ENCODE peak calls at places on chromosomes 6 and 20, in ten cellular contexts. One of them, this sample, is unnamed.

GRCh38 chr20:17664025-17664638 is 17.9 kb downstream of the RRBP1 start:
- DNase-seq in lower leg skin: no peak
- DNase-seq in GM12892: no peak
- DNase-seq in right lobe of liver: peak
- DNase-seq in breast epithelium: no peak
- DNase-seq in upper lobe of left lung: no peak
- DNase-seq in ovary: no peak
- DNase-seq in testis: no peak
- DNase-seq in thyroid gland: no peak
- DNase-seq in A549: no peak
- DNase-seq in this sample: no peak

GRCh38 chr20:40254023-40254772 is 434.8 kb downstream of the MAFB start:
- DNase-seq in A549: no peak
- DNase-seq in lower leg skin: no peak
- DNase-seq in thyroid gland: no peak
- DNase-seq in upper lobe of left lung: no peak
- DNase-seq in testis: no peak
- DNase-seq in GM12892: no peak
- DNase-seq in right lobe of liver: no peak
- DNase-seq in breast epithelium: no peak
- DNase-seq in ovary: peak
- DNase-seq in this sample: no peak

GRCh38 chr6:28353981-28354676 is 4.4 kb downstream of the ZKSCAN3 start:
- DNase-seq in testis: no peak
- DNase-seq in A549: peak
- DNase-seq in ovary: peak
- DNase-seq in GM12892: no peak
- DNase-seq in breast epithelium: no peak
- DNase-seq in lower leg skin: no peak
- DNase-seq in thyroid gland: peak
- DNase-seq in upper lobe of left lung: peak
- DNase-seq in right lobe of liver: no peak
- DNase-seq in this sample: peak

GRCh38 chr6:147744012-147744411 is 235.5 kb downstream of the SAMD5 start:
- DNase-seq in testis: no peak
- DNase-seq in GM12892: no peak
- DNase-seq in lower leg skin: no peak
- DNase-seq in ovary: no peak
- DNase-seq in thyroid gland: no peak
- DNase-seq in right lobe of liver: no peak
- DNase-seq in breast epithelium: no peak
- DNase-seq in upper lobe of left lung: no peak
- DNase-seq in A549: no peak
- DNase-seq in this sample: no peak

GRCh38 chr6:111661541-111662041 is 55.9 kb upstream of the TRAF3IP2 start:
- DNase-seq in A549: no peak
- DNase-seq in ovary: no peak
- DNase-seq in lower leg skin: no peak
- DNase-seq in GM12892: no peak
- DNase-seq in breast epithelium: no peak
- DNase-seq in upper lobe of left lung: peak
- DNase-seq in thyroid gland: peak
- DNase-seq in right lobe of liver: peak
- DNase-seq in testis: no peak
- DNase-seq in this sample: no peak

GRCh38 chr6:118876814-118877213 is 17.1 kb upstream of the ASF1A start:
- DNase-seq in ovary: no peak
- DNase-seq in right lobe of liver: no peak
- DNase-seq in upper lobe of left lung: no peak
- DNase-seq in breast epithelium: no peak
- DNase-seq in testis: no peak
- DNase-seq in thyroid gland: no peak
- DNase-seq in A549: peak
- DNase-seq in GM12892: no peak
- DNase-seq in lower leg skin: no peak
- DNase-seq in this sample: no peak

GRCh38 chr6:50264995-50265571 is 215.4 kb upstream of the DEFB112 start:
- DNase-seq in GM12892: no peak
- DNase-seq in testis: peak
- DNase-seq in thyroid gland: no peak
- DNase-seq in lower leg skin: no peak
- DNase-seq in ovary: no peak
- DNase-seq in upper lobe of left lung: no peak
- DNase-seq in A549: no peak
- DNase-seq in breast epithelium: no peak
- DNase-seq in right lobe of liver: no peak
- DNase-seq in this sample: no peak

GRCh38 chr20:16537025-16537665 is 36.1 kb downstream of the KIF16B start:
- DNase-seq in GM12892: no peak
- DNase-seq in upper lobe of left lung: no peak
- DNase-seq in testis: no peak
- DNase-seq in thyroid gland: no peak
- DNase-seq in A549: no peak
- DNase-seq in lower leg skin: no peak
- DNase-seq in right lobe of liver: no peak
- DNase-seq in ovary: no peak
- DNase-seq in breast epithelium: no peak
- DNase-seq in this sample: no peak

GRCh38 chr6:100751590-100751989 is 129.5 kb downstream of the ASCC3 start:
- DNase-seq in breast epithelium: no peak
- DNase-seq in ovary: no peak
- DNase-seq in GM12892: no peak
- DNase-seq in testis: no peak
- DNase-seq in lower leg skin: no peak
- DNase-seq in A549: no peak
- DNase-seq in thyroid gland: no peak
- DNase-seq in right lobe of liver: no peak
- DNase-seq in upper lobe of left lung: no peak
- DNase-seq in this sample: no peak

GRCh38 chr6:131763749-131764148 is 44.1 kb upstream of the ENPP1 start:
- DNase-seq in thyroid gland: no peak
- DNase-seq in right lobe of liver: no peak
- DNase-seq in GM12892: no peak
- DNase-seq in testis: no peak
- DNase-seq in ovary: no peak
- DNase-seq in upper lobe of left lung: no peak
- DNase-seq in breast epithelium: no peak
- DNase-seq in A549: no peak
- DNase-seq in lower leg skin: no peak
- DNase-seq in this sample: no peak

GRCh38 chr6:81806793-81807565 is 54.5 kb upstream of the TENT5A start:
- DNase-seq in GM12892: no peak
- DNase-seq in breast epithelium: no peak
- DNase-seq in thyroid gland: no peak
- DNase-seq in A549: no peak
- DNase-seq in testis: no peak
- DNase-seq in upper lobe of left lung: no peak
- DNase-seq in right lobe of liver: no peak
- DNase-seq in ovary: no peak
- DNase-seq in lower leg skin: no peak
- DNase-seq in this sample: no peak

GRCh38 chr6:15402401-15403045 is 156.7 kb downstream of the JARID2 start:
- DNase-seq in breast epithelium: no peak
- DNase-seq in GM12892: no peak
- DNase-seq in A549: no peak
- DNase-seq in lower leg skin: no peak
- DNase-seq in thyroid gland: no peak
- DNase-seq in testis: no peak
- DNase-seq in ovary: no peak
- DNase-seq in right lobe of liver: no peak
- DNase-seq in upper lobe of left lung: no peak
- DNase-seq in this sample: peak

GRCh38 chr6:4341078-4341797 is 205.9 kb upstream of the ECI2 start:
- DNase-seq in lower leg skin: no peak
- DNase-seq in breast epithelium: no peak
- DNase-seq in testis: no peak
- DNase-seq in ovary: no peak
- DNase-seq in GM12892: no peak
- DNase-seq in A549: no peak
- DNase-seq in thyroid gland: no peak
- DNase-seq in upper lobe of left lung: no peak
- DNase-seq in right lobe of liver: no peak
- DNase-seq in this sample: no peak

GRCh38 chr6:39313526-39314272 is 520 bp downstream of the KCNK17 start:
- DNase-seq in lower leg skin: no peak
- DNase-seq in A549: no peak
- DNase-seq in GM12892: no peak
- DNase-seq in testis: no peak
- DNase-seq in right lobe of liver: no peak
- DNase-seq in thyroid gland: peak
- DNase-seq in breast epithelium: no peak
- DNase-seq in upper lobe of left lung: no peak
- DNase-seq in ovary: no peak
- DNase-seq in this sample: no peak

GRCh38 chr6:39208233-39208720 is 21.0 kb downstream of the KCNK5 start:
- DNase-seq in ovary: no peak
- DNase-seq in thyroid gland: no peak
- DNase-seq in testis: no peak
- DNase-seq in lower leg skin: no peak
- DNase-seq in A549: no peak
- DNase-seq in right lobe of liver: no peak
- DNase-seq in breast epithelium: no peak
- DNase-seq in upper lobe of left lung: no peak
- DNase-seq in GM12892: no peak
- DNase-seq in this sample: no peak

GRCh38 chr6:27684264-27685211 is 211.6 kb upstream of the ZNF184 start:
- DNase-seq in upper lobe of left lung: no peak
- DNase-seq in lower leg skin: no peak
- DNase-seq in thyroid gland: peak
- DNase-seq in ovary: peak
- DNase-seq in right lobe of liver: no peak
- DNase-seq in testis: peak
- DNase-seq in GM12892: no peak
- DNase-seq in A549: peak
- DNase-seq in breast epithelium: no peak
- DNase-seq in this sample: peak

GRCh38 chr6:151376440-151376839 is 14.9 kb downstream of the ZBTB2 start:
- DNase-seq in upper lobe of left lung: no peak
- DNase-seq in A549: no peak
- DNase-seq in right lobe of liver: no peak
- DNase-seq in ovary: no peak
- DNase-seq in breast epithelium: no peak
- DNase-seq in lower leg skin: no peak
- DNase-seq in thyroid gland: no peak
- DNase-seq in GM12892: no peak
- DNase-seq in testis: no peak
- DNase-seq in this sample: no peak

DNA sequence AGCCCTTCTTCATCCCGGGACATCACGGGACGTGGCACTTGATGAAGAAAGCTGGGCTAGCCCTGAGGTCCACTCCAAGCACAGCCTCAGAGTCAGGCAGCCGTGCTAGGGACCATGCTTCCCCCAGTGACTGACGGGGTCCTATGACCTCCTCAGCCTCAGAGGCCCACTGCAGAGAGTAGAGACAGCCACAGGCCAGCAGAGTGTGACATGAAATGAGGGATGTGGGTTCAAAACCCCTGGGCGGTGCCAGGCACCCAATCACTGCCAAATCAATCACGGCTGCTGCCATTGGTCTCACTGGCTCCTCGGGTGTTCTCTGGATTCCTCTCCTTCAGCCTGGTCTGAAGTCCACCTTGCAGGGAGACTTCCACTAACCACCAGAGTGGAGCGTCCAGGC is 197.7 kb upstream of the CDH4 start:
- DNase-seq in ovary: no peak
- DNase-seq in GM12892: no peak
- DNase-seq in breast epithelium: no peak
- DNase-seq in lower leg skin: no peak
- DNase-seq in upper lobe of left lung: no peak
- DNase-seq in right lobe of liver: no peak
- DNase-seq in A549: no peak
- DNase-seq in thyroid gland: no peak
- DNase-seq in testis: no peak
- DNase-seq in this sample: no peak
- TF ChIP-seq POLR2A in ovary: no peak
- TF ChIP-seq POLR2A in GM12892: no peak
- TF ChIP-seq POLR2A in breast epithelium: no peak
- TF ChIP-seq POLR2A in lower leg skin: no peak
- TF ChIP-seq POLR2A in upper lobe of left lung: no peak
- TF ChIP-seq POLR2A in right lobe of liver: no peak
- TF ChIP-seq POLR2A in A549: no peak
- TF ChIP-seq POLR2A in thyroid gland: no peak
- TF ChIP-seq POLR2A in testis: no peak
- TF ChIP-seq POLR2A in this sample: no peak

DNA sequence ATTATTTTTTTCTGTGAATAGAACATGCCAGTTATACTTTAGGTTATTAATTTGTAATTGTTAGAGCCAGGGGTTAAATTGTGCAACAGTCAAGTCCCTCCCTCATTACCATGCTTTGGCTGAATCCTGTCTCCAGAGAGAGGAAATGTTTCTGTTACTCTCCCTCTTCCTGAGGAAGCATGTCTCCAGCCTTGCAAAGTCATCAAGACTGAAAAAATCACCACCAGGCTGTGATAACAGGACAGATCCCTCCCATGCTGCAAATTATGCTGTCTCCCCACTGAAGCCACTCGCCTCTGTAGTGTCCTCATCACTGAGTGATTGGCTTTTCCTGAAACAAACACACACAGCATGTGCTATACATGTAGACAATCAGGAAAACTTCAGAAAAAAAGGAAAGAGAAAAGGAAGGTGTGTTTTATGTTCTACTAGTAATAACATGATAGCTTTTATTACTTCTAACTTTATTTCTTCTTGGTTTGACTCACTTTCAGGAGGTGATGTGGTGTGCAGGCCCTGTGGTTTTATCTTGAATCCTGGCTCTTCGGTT is 290.0 kb upstream of the JAG1 start:
- DNase-seq in right lobe of liver: no peak
- DNase-seq in lower leg skin: no peak
- DNase-seq in A549: no peak
- DNase-seq in thyroid gland: no peak
- DNase-seq in GM12892: no peak
- DNase-seq in ovary: no peak
- DNase-seq in testis: no peak
- DNase-seq in upper lobe of left lung: no peak
- DNase-seq in breast epithelium: no peak
- DNase-seq in this sample: no peak
- TF ChIP-seq POLR2A in right lobe of liver: no peak
- TF ChIP-seq POLR2A in lower leg skin: no peak
- TF ChIP-seq POLR2A in A549: no peak
- TF ChIP-seq POLR2A in thyroid gland: no peak
- TF ChIP-seq POLR2A in GM12892: no peak
- TF ChIP-seq POLR2A in ovary: no peak
- TF ChIP-seq POLR2A in testis: no peak
- TF ChIP-seq POLR2A in upper lobe of left lung: no peak
- TF ChIP-seq POLR2A in breast epithelium: no peak
- TF ChIP-seq POLR2A in this sample: no peak

GRCh38 chr20:63697868-63698545 is 1.6 kb downstream of the TNFRSF6B start:
- DNase-seq in A549: no peak
- DNase-seq in breast epithelium: peak
- DNase-seq in right lobe of liver: peak
- DNase-seq in thyroid gland: no peak
- DNase-seq in ovary: no peak
- DNase-seq in lower leg skin: no peak
- DNase-seq in testis: no peak
- DNase-seq in GM12892: peak
- DNase-seq in upper lobe of left lung: no peak
- DNase-seq in this sample: no peak
- TF ChIP-seq POLR2A in A549: no peak
- TF ChIP-seq POLR2A in breast epithelium: no peak
- TF ChIP-seq POLR2A in right lobe of liver: no peak
- TF ChIP-seq POLR2A in thyroid gland: no peak
- TF ChIP-seq POLR2A in ovary: no peak
- TF ChIP-seq POLR2A in lower leg skin: no peak
- TF ChIP-seq POLR2A in testis: no peak
- TF ChIP-seq POLR2A in GM12892: peak
- TF ChIP-seq POLR2A in upper lobe of left lung: no peak
- TF ChIP-seq POLR2A in this sample: no peak

GRCh38 chr6:43771858-43772570 is 2.0 kb downstream of the VEGFA start:
- DNase-seq in right lobe of liver: peak
- DNase-seq in testis: peak
- DNase-seq in breast epithelium: peak
- DNase-seq in upper lobe of left lung: peak
- DNase-seq in lower leg skin: peak
- DNase-seq in ovary: no peak
- DNase-seq in A549: peak
- DNase-seq in GM12892: peak
- DNase-seq in thyroid gland: peak
- DNase-seq in this sample: peak
- TF ChIP-seq POLR2A in right lobe of liver: no peak
- TF ChIP-seq POLR2A in testis: no peak
- TF ChIP-seq POLR2A in breast epithelium: no peak
- TF ChIP-seq POLR2A in upper lobe of left lung: no peak
- TF ChIP-seq POLR2A in lower leg skin: no peak
- TF ChIP-seq POLR2A in ovary: no peak
- TF ChIP-seq POLR2A in A549: no peak
- TF ChIP-seq POLR2A in GM12892: no peak
- TF ChIP-seq POLR2A in thyroid gland: no peak
- TF ChIP-seq POLR2A in this sample: no peak